ENCODE peak calls at places on chromosome 16, in eight cellular contexts. A, H, T, Q, E, Y, Z and V are unnamed samples. For H3K9me3, the result is how much of the 10 kb centered on the place peaks cover.

GRCh38 chr16:56347670-56348069 is 77.7 kb downstream of the AMFR start:
- DNase-seq in A (no peak), H (no peak), T (no peak), Q (no peak), E (no peak), Y (no peak), Z (no peak), V (no peak)

GRCh38 chr16:908526-909155 is 62.1 kb downstream of the LMF1 start:
- DNase-seq in A (no peak), H (no peak), T (no peak), Q (no peak), E (no peak), Y (no peak), Z (no peak), V (no peak)

GRCh38 chr16:27179500-27180072 is 23.7 kb upstream of the KDM8 start:
- DNase-seq in A (peak), H (peak), T (peak), Q (peak), E (peak), Y (peak), Z (peak), V (peak)

GRCh38 chr16:76940251-76940650 is 250.7 kb upstream of the MON1B start:
- DNase-seq in A (no peak), H (no peak), T (no peak), Q (no peak), E (no peak), Y (no peak), Z (no peak), V (no peak)

GRCh38 chr16:82995927-82996441 is 369.2 kb downstream of the CDH13 start:
- DNase-seq in A (no peak), H (no peak), T (peak), Q (no peak), E (no peak), Y (no peak), Z (no peak), V (peak)

GRCh38 chr16:84839956-84840355 is 20.2 kb downstream of the CRISPLD2 start:
- DNase-seq in A (no peak), H (no peak), T (peak), Q (no peak), E (peak), Y (no peak), Z (no peak), V (no peak)

GRCh38 chr16:64864232-64864803 is 257.5 kb downstream of the CDH11 start:
- DNase-seq in A (no peak), H (no peak), T (peak), Q (no peak), E (no peak), Y (no peak), Z (no peak), V (no peak)

GRCh38 chr16:47613251-47613650 is 152.1 kb downstream of the PHKB start:
- DNase-seq in A (no peak), H (no peak), T (no peak), Q (no peak), E (no peak), Y (no peak), Z (no peak), V (no peak)

GRCh38 chr16:987846-988245 is 6.3 kb downstream of the SOX8 start:
- DNase-seq in A (no peak), H (no peak), T (no peak), Q (no peak), E (no peak), Y (no peak), Z (no peak), V (no peak)

GRCh38 chr16:81694494-81695285 is 84.4 kb upstream of the PLCG2 start:
- DNase-seq in A (no peak), H (no peak), T (no peak), Q (no peak), E (no peak), Y (no peak), Z (no peak), V (no peak)

GRCh38 chr16:89112377-89113151 is 18.9 kb downstream of the ACSF3 start:
- DNase-seq in A (no peak), H (no peak), T (no peak), Q (no peak), E (no peak), Y (no peak), Z (no peak), V (no peak)

GRCh38 chr16:85393674-85394510 is 219.2 kb upstream of the GSE1 start:
- DNase-seq in A (peak), H (no peak), T (peak), Q (peak), E (peak), Y (peak), Z (peak), V (peak)

GRCh38 chr16:1650131-1650530 is 27.9 kb upstream of the JPT2 start:
- DNase-seq in A (no peak), H (no peak), T (no peak), Q (no peak), E (no peak), Y (no peak), Z (no peak), V (no peak)

GRCh38 chr16:83899272-83899897 is 470 bp downstream of the MLYCD start:
- DNase-seq in A (peak), H (no peak), T (peak), Q (peak), E (peak), Y (no peak), Z (peak), V (peak)

GRCh38 chr16:83623091-83623730 is 184.6 kb upstream of the HSBP1 start:
- DNase-seq in A (no peak), H (no peak), T (no peak), Q (no peak), E (no peak), Y (no peak), Z (no peak), V (no peak)

GRCh38 chr16:64440421-64440831 is 681.4 kb downstream of the CDH11 start:
- DNase-seq in A (no peak), H (no peak), T (peak), Q (no peak), E (no peak), Y (no peak), Z (peak), V (no peak)

GRCh38 chr16:80100186-80100585 is 440.6 kb upstream of the DYNLRB2 start:
- DNase-seq in A (no peak), H (no peak), T (no peak), Q (no peak), E (no peak), Y (no peak), Z (no peak), V (no peak)

GRCh38 chr16:15523092-15523541 is 88.7 kb downstream of the BMERB1 start:
- DNase-seq in A (peak), H (no peak), T (no peak), Q (no peak), E (no peak), Y (no peak), Z (no peak), V (peak)

GRCh38 chr16:87006789-87007745 is 310.1 kb downstream of the C16orf95 start:
- DNase-seq in A (no peak), H (no peak), T (peak), Q (no peak), E (no peak), Y (no peak), Z (no peak), V (no peak)

GRCh38 chr16:66551362-66551761 is 1.0 kb upstream of the CKLF start:
- DNase-seq in A (no peak), H (no peak), T (peak), Q (no peak), E (peak), Y (no peak), Z (no peak), V (no peak)

GRCh38 chr16:30896890-30897730 is 696 bp downstream of the CTF1 start:
- DNase-seq in A (peak), H (peak), T (peak), Q (peak), E (peak), Y (peak), Z (peak), V (peak)
- TF ChIP-seq POLR2A in A (no peak), H (peak), T (no peak), Q (no peak), E (no peak), Y (no peak), Z (peak), V (no peak)

GRCh38 chr16:78216166-78216745 is 116.8 kb downstream of the WWOX start:
- DNase-seq in A (no peak), H (no peak), T (no peak), Q (no peak), E (no peak), Y (no peak), Z (no peak), V (no peak)
- H3K9me3 ChIP-seq in A (under half), H (under half), T (under half), Q (under half), E (under half), Y (under half), Z (under half), V (under half)

GRCh38 chr16:73210686-73211085 is 162.8 kb upstream of the ZFHX3 start:
- DNase-seq in A (no peak), H (no peak), T (no peak), Q (no peak), E (no peak), Y (no peak), Z (no peak), V (no peak)
- TF ChIP-seq POLR2A in A (no peak), H (no peak), T (no peak), Q (no peak), E (no peak), Y (no peak), Z (no peak), V (no peak)

GRCh38 chr16:35565626-35566025 is 2106.2 kb downstream of the TP53TG3F start:
- DNase-seq in A (no peak), H (no peak), T (no peak), Q (no peak), E (no peak), Y (no peak), Z (no peak), V (no peak)
- H3K9me3 ChIP-seq in A (under half), H (under half), T (under half), Q (under half), E (under half), Y (under half), Z (under half), V (under half)

GRCh38 chr16:12833939-12834338 is 30.3 kb upstream of the CPPED1 start:
- DNase-seq in A (no peak), H (no peak), T (no peak), Q (no peak), E (peak), Y (no peak), Z (no peak), V (no peak)
- TF ChIP-seq POLR2A in A (no peak), H (no peak), T (no peak), Q (no peak), E (no peak), Y (no peak), Z (no peak), V (no peak)

DNA sequence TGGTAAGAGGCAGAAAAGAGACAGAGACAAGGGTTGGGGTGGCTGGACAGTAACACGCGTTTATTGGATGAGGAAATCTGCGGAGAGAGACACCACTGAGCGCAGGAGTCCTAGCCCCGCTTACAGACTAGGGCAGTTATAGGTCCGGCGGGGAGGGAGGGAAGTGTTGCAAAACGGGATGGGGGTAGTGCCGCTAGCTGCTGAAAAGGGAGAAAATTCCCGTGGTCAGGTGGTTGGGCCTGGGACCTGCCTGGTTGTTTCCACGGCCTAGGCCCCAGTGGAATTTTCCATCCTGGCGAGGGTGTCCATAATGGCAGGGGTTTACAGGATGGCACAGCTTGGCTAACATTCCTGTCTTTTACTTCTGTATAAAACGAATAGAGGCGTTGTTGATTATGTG is 5.5 kb upstream of the CPHXL2 start:
- DNase-seq in A (no peak), H (no peak), T (no peak), Q (no peak), E (no peak), Y (no peak), Z (no peak), V (no peak)
- H3K9me3 ChIP-seq in A (under half), H (under half), T (under half), Q (under half), E (under half), Y (under half), Z (under half), V (under half)

GRCh38 chr16:50844840-50845239 is 103.0 kb downstream of the CYLD start:
- DNase-seq in A (no peak), H (no peak), T (no peak), Q (no peak), E (no peak), Y (no peak), Z (no peak), V (no peak)

GRCh38 chr16:50847166-50847565 is 105.3 kb downstream of the CYLD start:
- DNase-seq in A (no peak), H (no peak), T (no peak), Q (no peak), E (no peak), Y (no peak), Z (no peak), V (no peak)

GRCh38 chr16:50845296-50845695 is 103.4 kb downstream of the CYLD start:
- DNase-seq in A (no peak), H (no peak), T (no peak), Q (no peak), E (no peak), Y (no peak), Z (no peak), V (no peak)

GRCh38 chr16:50846511-50846910 is 104.6 kb downstream of the CYLD start:
- DNase-seq in A (no peak), H (no peak), T (no peak), Q (no peak), E (no peak), Y (no peak), Z (no peak), V (no peak)

GRCh38 chr16:50848755-50849514 is 107.0 kb downstream of the CYLD start:
- DNase-seq in A (no peak), H (no peak), T (no peak), Q (no peak), E (no peak), Y (no peak), Z (no peak), V (no peak)
- TF ChIP-seq POLR2A in A (no peak), H (no peak), T (no peak), Q (no peak), E (no peak), Y (no peak), Z (no peak), V (no peak)

DNA sequence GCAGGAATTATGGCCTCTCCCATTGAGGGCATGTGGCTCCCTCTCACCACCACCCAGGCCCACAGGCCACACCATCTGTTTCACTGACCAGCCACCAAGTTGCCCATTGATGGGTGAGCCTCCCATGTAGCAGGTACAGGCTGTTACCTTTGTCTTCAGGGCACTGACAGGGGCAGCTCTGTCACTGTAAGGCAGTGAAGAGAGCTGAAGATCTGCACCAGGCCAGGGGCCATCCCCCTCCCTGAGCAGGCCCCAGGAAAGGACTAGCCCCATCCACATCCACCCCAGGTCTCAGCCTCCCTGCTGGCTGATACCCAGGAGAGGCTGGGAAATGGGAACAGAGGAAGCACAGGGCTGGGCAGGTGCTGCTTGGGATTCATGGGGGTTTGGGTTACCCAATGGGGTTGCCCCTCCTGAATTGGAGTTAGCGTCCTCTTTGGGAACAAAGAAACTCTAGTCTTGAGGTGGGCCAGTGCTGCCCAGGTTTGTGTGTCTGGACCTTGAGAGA is 1691.4 kb downstream of the TP53TG3F start:
- DNase-seq in A (no peak), H (no peak), T (no peak), Q (no peak), E (no peak), Y (no peak), Z (no peak), V (no peak)
- H3K9me3 ChIP-seq in A (under half), H (under half), T (under half), Q (half or more), E (under half), Y (under half), Z (under half), V (under half)